ENCODE peak calls at places on chromosomes 13 and 19, in six cellular contexts. One of them, this sample, is unnamed.

GRCh38 chr19:5947435-5947834 is 30.5 kb downstream of the RANBP3 start:
- DNase-seq in fibroblast of mammary gland: peak
- DNase-seq in activated CD8-positive, alpha-beta T cell treated with anti-CD3 and anti-CD28 coated beads for 36 hours: no peak
- DNase-seq in endodermal cell: no peak
- DNase-seq in heart left ventricle: peak
- DNase-seq in B cell: no peak
- DNase-seq in this sample: no peak

GRCh38 chr19:46478356-46478986 is 7.1 kb upstream of the PNMA8A start:
- DNase-seq in fibroblast of mammary gland: peak
- DNase-seq in B cell: no peak
- DNase-seq in heart left ventricle: no peak
- DNase-seq in endodermal cell: peak
- DNase-seq in activated CD8-positive, alpha-beta T cell treated with anti-CD3 and anti-CD28 coated beads for 36 hours: peak
- DNase-seq in this sample: no peak

GRCh38 chr19:22261596-22261995 is 24.6 kb upstream of the ZNF729 start:
- DNase-seq in endodermal cell: no peak
- DNase-seq in fibroblast of mammary gland: no peak
- DNase-seq in B cell: no peak
- DNase-seq in heart left ventricle: no peak
- DNase-seq in activated CD8-positive, alpha-beta T cell treated with anti-CD3 and anti-CD28 coated beads for 36 hours: no peak
- DNase-seq in this sample: no peak

GRCh38 chr13:94196426-94196825 is 283.1 kb downstream of the DCT start:
- DNase-seq in heart left ventricle: no peak
- DNase-seq in B cell: no peak
- DNase-seq in activated CD8-positive, alpha-beta T cell treated with anti-CD3 and anti-CD28 coated beads for 36 hours: no peak
- DNase-seq in endodermal cell: no peak
- DNase-seq in fibroblast of mammary gland: no peak
- DNase-seq in this sample: no peak

GRCh38 chr19:43749898-43750297 is 4.9 kb downstream of the SMG9 start:
- DNase-seq in endodermal cell: no peak
- DNase-seq in fibroblast of mammary gland: no peak
- DNase-seq in B cell: no peak
- DNase-seq in activated CD8-positive, alpha-beta T cell treated with anti-CD3 and anti-CD28 coated beads for 36 hours: no peak
- DNase-seq in heart left ventricle: no peak
- DNase-seq in this sample: no peak

GRCh38 chr19:45050036-45050435 is 11.2 kb downstream of the CLASRP start:
- DNase-seq in fibroblast of mammary gland: no peak
- DNase-seq in endodermal cell: no peak
- DNase-seq in activated CD8-positive, alpha-beta T cell treated with anti-CD3 and anti-CD28 coated beads for 36 hours: no peak
- DNase-seq in heart left ventricle: no peak
- DNase-seq in B cell: no peak
- DNase-seq in this sample: no peak

GRCh38 chr13:47679391-47679790 is 321.7 kb downstream of the SUCLA2 start:
- DNase-seq in B cell: no peak
- DNase-seq in heart left ventricle: no peak
- DNase-seq in activated CD8-positive, alpha-beta T cell treated with anti-CD3 and anti-CD28 coated beads for 36 hours: no peak
- DNase-seq in endodermal cell: no peak
- DNase-seq in fibroblast of mammary gland: peak
- DNase-seq in this sample: peak

GRCh38 chr19:11261902-11262839 is at the start of gene DOCK6:
- DNase-seq in activated CD8-positive, alpha-beta T cell treated with anti-CD3 and anti-CD28 coated beads for 36 hours: peak
- DNase-seq in heart left ventricle: peak
- DNase-seq in fibroblast of mammary gland: no peak
- DNase-seq in endodermal cell: peak
- DNase-seq in B cell: peak
- DNase-seq in this sample: no peak

GRCh38 chr13:114089341-114089740 is 43.1 kb downstream of the RASA3 start:
- DNase-seq in heart left ventricle: peak
- DNase-seq in endodermal cell: peak
- DNase-seq in B cell: no peak
- DNase-seq in activated CD8-positive, alpha-beta T cell treated with anti-CD3 and anti-CD28 coated beads for 36 hours: no peak
- DNase-seq in fibroblast of mammary gland: no peak
- DNase-seq in this sample: no peak

GRCh38 chr13:37277007-37277406 is 171.5 kb upstream of the CSNK1A1L start:
- DNase-seq in activated CD8-positive, alpha-beta T cell treated with anti-CD3 and anti-CD28 coated beads for 36 hours: no peak
- DNase-seq in B cell: no peak
- DNase-seq in fibroblast of mammary gland: no peak
- DNase-seq in heart left ventricle: no peak
- DNase-seq in endodermal cell: no peak
- DNase-seq in this sample: no peak

GRCh38 chr13:37277435-37278144 is 172.1 kb upstream of the CSNK1A1L start:
- DNase-seq in endodermal cell: no peak
- DNase-seq in activated CD8-positive, alpha-beta T cell treated with anti-CD3 and anti-CD28 coated beads for 36 hours: no peak
- DNase-seq in B cell: no peak
- DNase-seq in heart left ventricle: no peak
- DNase-seq in fibroblast of mammary gland: peak
- DNase-seq in this sample: peak
- TF ChIP-seq CTCF in endodermal cell: no peak
- TF ChIP-seq CTCF in activated CD8-positive, alpha-beta T cell treated with anti-CD3 and anti-CD28 coated beads for 36 hours: no peak
- TF ChIP-seq CTCF in B cell: no peak
- TF ChIP-seq CTCF in heart left ventricle: no peak
- TF ChIP-seq CTCF in fibroblast of mammary gland: no peak
- TF ChIP-seq CTCF in this sample: no peak

GRCh38 chr19:489418-490196 is 6.7 kb upstream of the MADCAM1 start:
- DNase-seq in B cell: no peak
- DNase-seq in activated CD8-positive, alpha-beta T cell treated with anti-CD3 and anti-CD28 coated beads for 36 hours: peak
- DNase-seq in endodermal cell: peak
- DNase-seq in fibroblast of mammary gland: peak
- DNase-seq in heart left ventricle: no peak
- DNase-seq in this sample: no peak

GRCh38 chr19:491146-491741 is 5.0 kb upstream of the MADCAM1 start:
- DNase-seq in B cell: no peak
- DNase-seq in activated CD8-positive, alpha-beta T cell treated with anti-CD3 and anti-CD28 coated beads for 36 hours: no peak
- DNase-seq in heart left ventricle: no peak
- DNase-seq in fibroblast of mammary gland: no peak
- DNase-seq in endodermal cell: peak
- DNase-seq in this sample: no peak

GRCh38 chr19:485583-486236 is 10.6 kb upstream of the MADCAM1 start:
- DNase-seq in activated CD8-positive, alpha-beta T cell treated with anti-CD3 and anti-CD28 coated beads for 36 hours: no peak
- DNase-seq in fibroblast of mammary gland: peak
- DNase-seq in endodermal cell: peak
- DNase-seq in heart left ventricle: no peak
- DNase-seq in B cell: no peak
- DNase-seq in this sample: peak

GRCh38 chr19:492091-492531 is 4.2 kb upstream of the MADCAM1 start:
- DNase-seq in heart left ventricle: no peak
- DNase-seq in B cell: peak
- DNase-seq in fibroblast of mammary gland: no peak
- DNase-seq in activated CD8-positive, alpha-beta T cell treated with anti-CD3 and anti-CD28 coated beads for 36 hours: peak
- DNase-seq in endodermal cell: peak
- DNase-seq in this sample: no peak

GRCh38 chr19:488505-489417 is 7.5 kb upstream of the MADCAM1 start:
- DNase-seq in activated CD8-positive, alpha-beta T cell treated with anti-CD3 and anti-CD28 coated beads for 36 hours: peak
- DNase-seq in endodermal cell: peak
- DNase-seq in B cell: peak
- DNase-seq in heart left ventricle: peak
- DNase-seq in fibroblast of mammary gland: peak
- DNase-seq in this sample: peak
- TF ChIP-seq CTCF in activated CD8-positive, alpha-beta T cell treated with anti-CD3 and anti-CD28 coated beads for 36 hours: no peak
- TF ChIP-seq CTCF in endodermal cell: no peak
- TF ChIP-seq CTCF in B cell: no peak
- TF ChIP-seq CTCF in heart left ventricle: no peak
- TF ChIP-seq CTCF in fibroblast of mammary gland: no peak
- TF ChIP-seq CTCF in this sample: no peak

DNA sequence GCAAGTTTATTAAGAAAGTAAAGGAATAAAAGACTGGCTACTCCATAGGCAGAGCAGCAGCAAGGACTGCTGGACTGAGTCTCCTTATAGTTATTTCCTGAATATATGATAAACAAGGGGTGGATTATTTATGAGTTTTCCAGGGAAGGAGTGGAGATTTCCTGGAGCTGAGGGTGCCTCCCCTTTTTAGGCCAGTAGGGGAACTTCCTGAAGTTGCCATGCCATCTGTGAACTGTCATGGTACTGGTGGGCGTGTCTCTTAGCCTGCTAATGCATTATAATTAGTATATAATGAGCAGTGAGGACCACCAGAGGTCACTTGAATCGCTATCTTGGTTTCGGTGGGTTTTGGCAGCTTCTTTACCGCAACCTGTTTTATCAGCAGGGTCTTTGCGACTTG is 13.5 kb downstream of the ZSCAN5A start:
- DNase-seq in activated CD8-positive, alpha-beta T cell treated with anti-CD3 and anti-CD28 coated beads for 36 hours: peak
- DNase-seq in B cell: no peak
- DNase-seq in heart left ventricle: no peak
- DNase-seq in fibroblast of mammary gland: no peak
- DNase-seq in endodermal cell: no peak
- DNase-seq in this sample: no peak
- TF ChIP-seq CTCF in activated CD8-positive, alpha-beta T cell treated with anti-CD3 and anti-CD28 coated beads for 36 hours: peak
- TF ChIP-seq CTCF in B cell: no peak
- TF ChIP-seq CTCF in heart left ventricle: no peak
- TF ChIP-seq CTCF in fibroblast of mammary gland: peak
- TF ChIP-seq CTCF in endodermal cell: peak
- TF ChIP-seq CTCF in this sample: peak

GRCh38 chr19:57903298-57904174 is 12.9 kb downstream of the ZNF417 start:
- DNase-seq in endodermal cell: no peak
- DNase-seq in B cell: no peak
- DNase-seq in fibroblast of mammary gland: peak
- DNase-seq in activated CD8-positive, alpha-beta T cell treated with anti-CD3 and anti-CD28 coated beads for 36 hours: no peak
- DNase-seq in heart left ventricle: no peak
- DNase-seq in this sample: peak
- TF ChIP-seq CTCF in endodermal cell: peak
- TF ChIP-seq CTCF in B cell: peak
- TF ChIP-seq CTCF in fibroblast of mammary gland: peak
- TF ChIP-seq CTCF in activated CD8-positive, alpha-beta T cell treated with anti-CD3 and anti-CD28 coated beads for 36 hours: peak
- TF ChIP-seq CTCF in heart left ventricle: peak
- TF ChIP-seq CTCF in this sample: peak

DNA sequence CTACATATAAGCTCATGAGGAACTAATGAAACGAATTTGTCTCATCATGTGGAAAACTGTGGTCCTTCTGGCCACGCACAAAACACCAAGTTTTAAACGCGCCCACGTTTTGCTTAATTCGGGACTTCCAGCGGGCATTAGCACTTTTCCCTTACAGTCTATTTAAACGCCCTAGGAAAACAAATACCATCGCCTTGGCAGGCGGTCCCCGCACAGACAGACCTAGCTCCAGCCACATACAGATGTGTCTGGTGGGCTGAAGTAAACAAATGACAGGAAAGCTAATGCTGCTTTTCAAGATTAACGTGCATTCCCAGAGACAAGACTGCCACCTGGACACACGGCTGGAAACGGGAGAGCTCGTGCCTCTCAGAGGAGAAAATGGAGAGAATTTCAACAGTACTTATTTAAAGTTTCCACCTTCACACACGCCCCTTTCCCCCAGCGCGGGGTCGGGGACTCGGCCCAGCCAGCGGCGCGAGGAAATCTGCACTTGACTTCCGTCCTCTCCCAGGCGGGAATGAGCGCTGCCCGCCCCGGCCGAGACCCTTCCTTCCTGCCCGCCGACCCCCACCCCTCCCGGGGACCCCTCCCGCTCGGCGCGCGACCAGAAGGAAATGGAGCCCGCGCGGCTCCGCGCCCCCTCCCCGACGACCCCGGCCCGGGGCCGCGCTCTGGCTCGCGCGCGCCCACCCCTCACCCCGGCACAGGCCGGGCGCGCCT is 929 bp downstream of the USP12 start:
- DNase-seq in fibroblast of mammary gland: no peak
- DNase-seq in B cell: peak
- DNase-seq in heart left ventricle: peak
- DNase-seq in endodermal cell: peak
- DNase-seq in activated CD8-positive, alpha-beta T cell treated with anti-CD3 and anti-CD28 coated beads for 36 hours: peak
- DNase-seq in this sample: peak
- TF ChIP-seq CTCF in fibroblast of mammary gland: no peak
- TF ChIP-seq CTCF in B cell: no peak
- TF ChIP-seq CTCF in heart left ventricle: no peak
- TF ChIP-seq CTCF in endodermal cell: no peak
- TF ChIP-seq CTCF in activated CD8-positive, alpha-beta T cell treated with anti-CD3 and anti-CD28 coated beads for 36 hours: no peak
- TF ChIP-seq CTCF in this sample: no peak

GRCh38 chr19:35153701-35154534 is 617 bp upstream of the FXYD5 start:
- DNase-seq in endodermal cell: peak
- DNase-seq in heart left ventricle: peak
- DNase-seq in activated CD8-positive, alpha-beta T cell treated with anti-CD3 and anti-CD28 coated beads for 36 hours: peak
- DNase-seq in B cell: peak
- DNase-seq in fibroblast of mammary gland: no peak
- DNase-seq in this sample: peak
- TF ChIP-seq CTCF in endodermal cell: peak
- TF ChIP-seq CTCF in heart left ventricle: peak
- TF ChIP-seq CTCF in activated CD8-positive, alpha-beta T cell treated with anti-CD3 and anti-CD28 coated beads for 36 hours: peak
- TF ChIP-seq CTCF in B cell: peak
- TF ChIP-seq CTCF in fibroblast of mammary gland: peak
- TF ChIP-seq CTCF in this sample: peak

This sample was measured in MCF 10A.